ENCODE peak calls at places on chromosome 9, in six cellular contexts. Q is ovary, F is bronchial epithelial cell, H is activated T-cell treated with anti-CD3 and anti-CD28 coated beads for 4 hours, M is WTC11, A is EH. L is an unnamed sample.

GRCh38 chr9:78040726-78041125 is 9.1 kb upstream of the GNAQ start:
- DNase-seq in Q (no peak), F (no peak), H (no peak), M (no peak), A (no peak), L (peak; percentile 87)

GRCh38 chr9:757246-757881 is 84.1 kb upstream of the DMRT1 start:
- DNase-seq in Q (no peak), F (peak; percentile 46), H (no peak), M (peak; percentile 55), A (peak; percentile 73), L (peak; percentile 35)

GRCh38 chr9:16726718-16727451 is 143.6 kb downstream of the BNC2 start:
- DNase-seq in Q (peak; percentile 83), F (peak; percentile 53), H (no peak), M (peak; percentile 82), A (peak; percentile 89), L (peak; percentile 24)

GRCh38 chr9:14715102-14715501 is 7.4 kb downstream of the CER1 start:
- DNase-seq in Q (no peak), F (no peak), H (no peak), M (no peak), A (peak; percentile 1), L (no peak)

GRCh38 chr9:86080112-86080579 is 19.2 kb downstream of the GOLM1 start:
- DNase-seq in Q (no peak), F (no peak), H (no peak), M (no peak), A (no peak), L (no peak)

GRCh38 chr9:34863426-34863825 is 94.7 kb upstream of the PHF24 start:
- DNase-seq in Q (no peak), F (peak; percentile 64), H (no peak), M (no peak), A (no peak), L (no peak)

GRCh38 chr9:117487555-117488175 is 72.8 kb upstream of the ASTN2 start:
- DNase-seq in Q (peak; percentile 69), F (peak; percentile 58), H (no peak), M (peak; percentile 90), A (peak; percentile 70), L (peak; percentile 84)

GRCh38 chr9:126149661-126150060 is 177.0 kb upstream of the MVB12B start:
- DNase-seq in Q (no peak), F (no peak), H (no peak), M (no peak), A (no peak), L (no peak)

GRCh38 chr9:131727184-131727785 is 12.6 kb downstream of the RAPGEF1 start:
- DNase-seq in Q (no peak), F (peak; percentile 92), H (no peak), M (no peak), A (peak; percentile 70), L (no peak)

GRCh38 chr9:98502976-98503325 is 205.8 kb downstream of the GABBR2 start:
- DNase-seq in Q (no peak), F (peak; percentile 31), H (no peak), M (peak; percentile 40), A (peak; percentile 89), L (peak; percentile 52)

GRCh38 chr9:91899611-91900010 is 50.4 kb downstream of the ROR2 start:
- DNase-seq in Q (no peak), F (no peak), H (no peak), M (no peak), A (no peak), L (no peak)

GRCh38 chr9:115694991-115695390 is 458.6 kb upstream of the PAPPA start:
- DNase-seq in Q (no peak), F (no peak), H (no peak), M (no peak), A (peak; percentile 55), L (no peak)

GRCh38 chr9:137463194-137463930 is 4.2 kb upstream of the NSMF start:
- DNase-seq in Q (peak; percentile 27), F (no peak), H (no peak), M (no peak), A (no peak), L (no peak)

GRCh38 chr9:120394058-120394669 is 185.8 kb downstream of the CDK5RAP2 start:
- DNase-seq in Q (no peak), F (peak; percentile 85), H (no peak), M (no peak), A (peak; percentile 97), L (no peak)

GRCh38 chr9:134331186-134332025 is 5.2 kb downstream of the RXRA start:
- DNase-seq in Q (no peak), F (no peak), H (no peak), M (no peak), A (no peak), L (peak; percentile 47)

GRCh38 chr9:1429328-1429727 is 379.2 kb downstream of the DMRT2 start:
- DNase-seq in Q (no peak), F (peak; percentile 46), H (no peak), M (peak; percentile 58), A (no peak), L (no peak)

GRCh38 chr9:70049236-70049635 is 5.6 kb downstream of the MAMDC2 start:
- DNase-seq in Q (peak; percentile 57), F (peak; percentile 68), H (no peak), M (no peak), A (peak; percentile 90), L (peak; percentile 82)

GRCh38 chr9:85740821-85741111 is 988 bp downstream of the AGTPBP1 start:
- DNase-seq in Q (no peak), F (peak; percentile 31), H (no peak), M (no peak), A (peak; percentile 28), L (no peak)

GRCh38 chr9:2055203-2055658 is 40.1 kb downstream of the SMARCA2 start:
- DNase-seq in Q (no peak), F (peak; percentile 94), H (no peak), M (no peak), A (peak; percentile 67), L (no peak)

GRCh38 chr9:90855208-90856000 is 53.8 kb downstream of the SYK start:
- DNase-seq in Q (no peak), F (no peak), H (no peak), M (no peak), A (no peak), L (peak; percentile 72)

GRCh38 chr9:101582593-101582992 is 12.2 kb downstream of the PPP3R2 start:
- DNase-seq in Q (no peak), F (peak; percentile 37), H (no peak), M (no peak), A (peak; percentile 88), L (no peak)

GRCh38 chr9:79572032-79572890 is 496 bp downstream of the TLE4 start:
- DNase-seq in Q (no peak), F (no peak), H (no peak), M (peak; percentile 47), A (peak; percentile 64), L (peak; percentile 40)

GRCh38 chr9:112299514-112299913 is 33.9 kb downstream of the PTBP3 start:
- DNase-seq in Q (no peak), F (peak; percentile 97), H (no peak), M (no peak), A (peak; percentile 41), L (no peak)

GRCh38 chr9:73151653-73152382 is at the start of gene ANXA1:
- DNase-seq in Q (no peak), F (peak; percentile 96), H (no peak), M (no peak), A (peak; percentile 88), L (no peak)

GRCh38 chr9:126494264-126494663 is 119.5 kb upstream of the LMX1B start:
- DNase-seq in Q (no peak), F (no peak), H (no peak), M (no peak), A (no peak), L (no peak)

GRCh38 chr9:99860266-99860665 is 38.6 kb downstream of the NR4A3 start:
- DNase-seq in Q (no peak), F (no peak), H (no peak), M (no peak), A (no peak), L (no peak)

GRCh38 chr9:91898451-91899433 is 51.3 kb downstream of the ROR2 start:
- DNase-seq in Q (no peak), F (peak; percentile 39), H (no peak), M (peak; percentile 40), A (no peak), L (no peak)

GRCh38 chr9:16598316-16598715 is 272.2 kb downstream of the BNC2 start:
- DNase-seq in Q (no peak), F (peak; percentile 15), H (no peak), M (no peak), A (peak; percentile 40), L (no peak)

GRCh38 chr9:126699401-126699851 is 85.7 kb downstream of the LMX1B start:
- DNase-seq in Q (no peak), F (no peak), H (no peak), M (peak; percentile 3), A (no peak), L (no peak)

GRCh38 chr9:97710356-97711222 is 13.4 kb upstream of the XPA start:
- DNase-seq in Q (no peak), F (peak; percentile 58), H (peak; percentile 29), M (peak; percentile 34), A (peak; percentile 79), L (peak; percentile 79)

GRCh38 chr9:34984049-34984448 is 5.5 kb upstream of the DNAJB5 start:
- DNase-seq in Q (no peak), F (no peak), H (no peak), M (peak; percentile 57), A (peak; percentile 62), L (no peak)

GRCh38 chr9:131319486-131319885 is 30.0 kb downstream of the PLPP7 start:
- DNase-seq in Q (no peak), F (no peak), H (no peak), M (no peak), A (no peak), L (no peak)

GRCh38 chr9:86944974-86945867 is 2.1 kb downstream of the GAS1 start:
- DNase-seq in Q (no peak), F (no peak), H (no peak), M (peak; percentile 56), A (peak; percentile 50), L (no peak)